ENCODE peak calls at places on chromosome X, in ten cellular contexts. V is brain microvascular endothelial cell, E is bronchial epithelial cell, H is body of pancreas, C is cardiac fibroblast, A is NB4, Q is mucosa of descending colon, O is AG09309, Z is uterus, F is fibroblast of the aortic adventitia. L is an unnamed sample.

GRCh38 chrX:121132675-121133074 is 85.3 kb downstream of the GLUD2 start:
- DNase-seq in V (no peak), E (no peak), H (no peak), C (no peak), A (no peak), Q (no peak), O (no peak), Z (no peak), F (no peak), L (no peak)

GRCh38 chrX:107718156-107718621 is 57.4 kb downstream of the TSC22D3 start:
- DNase-seq in V (peak), E (peak), H (peak), C (peak), A (peak), Q (no peak), O (peak), Z (peak), F (peak), L (peak)

GRCh38 chrX:17692709-17693346 is 44.5 kb upstream of the SCML1 start:
- DNase-seq in V (peak), E (peak), H (no peak), C (peak), A (no peak), Q (no peak), O (no peak), Z (no peak), F (peak), L (peak)

GRCh38 chrX:50780144-50780543 is 33.9 kb downstream of the SHROOM4 start:
- DNase-seq in V (no peak), E (no peak), H (no peak), C (no peak), A (no peak), Q (no peak), O (no peak), Z (no peak), F (no peak), L (no peak)

GRCh38 chrX:46686003-46686645 is 72.8 kb downstream of the SLC9A7 start:
- DNase-seq in V (peak), E (peak), H (peak), C (peak), A (peak), Q (no peak), O (no peak), Z (peak), F (peak), L (peak)

GRCh38 chrX:150119323-150119722 is 181.0 kb upstream of the EOLA2 start:
- DNase-seq in V (no peak), E (no peak), H (no peak), C (no peak), A (no peak), Q (no peak), O (no peak), Z (no peak), F (no peak), L (no peak)

GRCh38 chrX:56026816-56027215 is 205.3 kb upstream of the KLF8 start:
- DNase-seq in V (no peak), E (no peak), H (no peak), C (no peak), A (no peak), Q (no peak), O (no peak), Z (no peak), F (no peak), L (no peak)

GRCh38 chrX:13190051-13190450 is 129.8 kb downstream of the ATXN3L start:
- DNase-seq in V (no peak), E (no peak), H (no peak), C (no peak), A (no peak), Q (no peak), O (no peak), Z (no peak), F (no peak), L (no peak)

GRCh38 chrX:56728752-56729151 is 291 bp upstream of the NBDY start:
- DNase-seq in V (peak), E (no peak), H (peak), C (peak), A (peak), Q (no peak), O (no peak), Z (peak), F (peak), L (no peak)

GRCh38 chrX:106286053-106286650 is 118.0 kb downstream of the PWWP3B start:
- DNase-seq in V (peak), E (peak), H (no peak), C (peak), A (no peak), Q (no peak), O (no peak), Z (no peak), F (no peak), L (no peak)

GRCh38 chrX:71103110-71103983 is 3.2 kb downstream of the CXorf65 start:
- DNase-seq in V (no peak), E (no peak), H (no peak), C (no peak), A (peak), Q (peak), O (no peak), Z (no peak), F (no peak), L (no peak)

GRCh38 chrX:10615931-10616780 is 4.2 kb downstream of the MID1 start:
- DNase-seq in V (peak), E (no peak), H (peak), C (peak), A (peak), Q (no peak), O (no peak), Z (peak), F (peak), L (peak)

GRCh38 chrX:47936224-47936939 is 67.4 kb downstream of the ZNF182 start:
- DNase-seq in V (no peak), E (no peak), H (no peak), C (no peak), A (no peak), Q (no peak), O (no peak), Z (no peak), F (no peak), L (no peak)

GRCh38 chrX:66677430-66677829 is 38.6 kb upstream of the EDA2R start:
- DNase-seq in V (peak), E (peak), H (no peak), C (peak), A (no peak), Q (no peak), O (no peak), Z (no peak), F (peak), L (no peak)

DNA sequence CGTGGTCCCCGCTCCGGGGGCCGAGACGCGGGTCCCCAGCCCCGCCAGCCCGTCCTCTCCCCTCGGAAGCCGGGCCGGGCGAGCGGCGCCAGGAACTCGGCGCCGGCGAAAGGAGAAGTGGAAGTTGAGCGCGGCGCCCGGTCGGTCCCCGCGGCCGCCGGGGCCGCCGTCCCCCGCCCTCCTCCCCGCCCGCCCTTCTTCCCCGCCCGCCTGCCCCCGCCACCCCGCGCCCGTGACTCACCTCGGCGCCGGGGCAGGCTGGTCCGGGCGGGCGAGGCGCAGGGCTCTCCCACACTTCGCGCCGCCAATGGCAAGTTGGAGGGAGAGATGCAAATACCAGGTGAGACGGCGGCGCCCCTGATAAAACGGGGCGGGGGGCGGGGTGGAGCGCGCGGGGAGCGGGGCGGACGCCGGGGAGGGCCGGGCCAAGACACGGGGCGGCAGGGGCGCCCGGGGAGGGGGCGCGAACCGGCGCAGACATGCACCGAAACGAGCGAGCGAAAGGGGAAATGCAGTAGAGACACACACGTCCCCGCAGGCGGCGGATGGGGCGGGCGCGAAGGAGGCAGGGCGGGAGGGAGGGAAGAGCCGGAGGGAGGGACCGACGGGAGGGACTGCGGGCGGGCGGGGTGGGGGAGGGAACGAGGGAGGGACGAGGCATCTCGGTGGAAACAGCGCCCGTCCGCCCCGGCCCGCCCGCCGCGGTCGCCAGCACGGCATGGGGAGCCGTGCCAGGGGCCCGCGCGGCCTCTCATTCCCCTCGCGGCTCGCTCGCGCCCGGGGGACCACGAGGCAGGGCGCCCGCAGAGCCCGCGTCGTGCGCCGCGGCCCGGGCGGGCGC is at the start of gene ELF4:
- DNase-seq in V (no peak), E (no peak), H (peak), C (peak), A (peak), Q (peak), O (no peak), Z (peak), F (peak), L (no peak)
- TF ChIP-seq CTCF in V (no peak), E (no peak), H (no peak), C (no peak), A (no peak), Q (no peak), O (no peak), Z (no peak), F (no peak), L (no peak)

GRCh38 chrX:154032653-154033052 is 13.0 kb upstream of the IRAK1 start:
- DNase-seq in V (no peak), E (no peak), H (no peak), C (no peak), A (no peak), Q (no peak), O (no peak), Z (no peak), F (no peak), L (no peak)

GRCh38 chrX:154030266-154030665 is 10.6 kb upstream of the IRAK1 start:
- DNase-seq in V (no peak), E (no peak), H (no peak), C (no peak), A (no peak), Q (no peak), O (no peak), Z (no peak), F (no peak), L (no peak)

GRCh38 chrX:154030715-154031305 is 11.1 kb upstream of the IRAK1 start:
- DNase-seq in V (no peak), E (no peak), H (no peak), C (no peak), A (no peak), Q (no peak), O (no peak), Z (no peak), F (no peak), L (no peak)

GRCh38 chrX:154033848-154034247 is 14.1 kb upstream of the IRAK1 start:
- DNase-seq in V (no peak), E (no peak), H (no peak), C (no peak), A (no peak), Q (no peak), O (no peak), Z (no peak), F (no peak), L (no peak)

GRCh38 chrX:154032156-154032555 is 12.5 kb upstream of the IRAK1 start:
- DNase-seq in V (no peak), E (no peak), H (no peak), C (no peak), A (no peak), Q (no peak), O (no peak), Z (no peak), F (no peak), L (no peak)
- TF ChIP-seq CTCF in V (no peak), E (no peak), H (no peak), C (no peak), A (no peak), Q (no peak), O (no peak), Z (no peak), F (no peak), L (no peak)

GRCh38 chrX:24693453-24694202 is at the start of gene POLA1:
- DNase-seq in V (peak), E (peak), H (peak), C (peak), A (peak), Q (peak), O (peak), Z (peak), F (peak), L (peak)
- TF ChIP-seq CTCF in V (peak), E (peak), H (peak), C (peak), A (no peak), Q (no peak), O (peak), Z (no peak), F (peak), L (peak)

GRCh38 chrX:1935805-1936204 is 320.9 kb downstream of the ASMT start:
- DNase-seq in V (no peak), E (no peak), H (no peak), C (no peak), A (no peak), Q (no peak), O (no peak), Z (no peak), F (no peak), L (no peak)
- TF ChIP-seq CTCF in V (no peak), E (no peak), H (no peak), C (no peak), A (no peak), Q (no peak), O (no peak), Z (no peak), F (no peak), L (no peak)

GRCh38 chrX:119753639-119754257 is 4.6 kb upstream of the SOWAHD start:
- DNase-seq in V (peak), E (peak), H (no peak), C (peak), A (peak), Q (no peak), O (no peak), Z (no peak), F (peak), L (no peak)
- TF ChIP-seq CTCF in V (peak), E (peak), H (peak), C (peak), A (peak), Q (no peak), O (peak), Z (no peak), F (peak), L (peak)

GRCh38 chrX:5648941-5649568 is 579.6 kb downstream of the NLGN4X start:
- DNase-seq in V (no peak), E (no peak), H (no peak), C (no peak), A (no peak), Q (no peak), O (no peak), Z (no peak), F (no peak), L (no peak)

GRCh38 chrX:5656544-5656943 is 572.1 kb downstream of the NLGN4X start:
- DNase-seq in V (no peak), E (no peak), H (no peak), C (no peak), A (no peak), Q (no peak), O (no peak), Z (no peak), F (no peak), L (no peak)

GRCh38 chrX:5646818-5647217 is 581.8 kb downstream of the NLGN4X start:
- DNase-seq in V (no peak), E (no peak), H (no peak), C (no peak), A (no peak), Q (no peak), O (no peak), Z (no peak), F (no peak), L (no peak)

DNA sequence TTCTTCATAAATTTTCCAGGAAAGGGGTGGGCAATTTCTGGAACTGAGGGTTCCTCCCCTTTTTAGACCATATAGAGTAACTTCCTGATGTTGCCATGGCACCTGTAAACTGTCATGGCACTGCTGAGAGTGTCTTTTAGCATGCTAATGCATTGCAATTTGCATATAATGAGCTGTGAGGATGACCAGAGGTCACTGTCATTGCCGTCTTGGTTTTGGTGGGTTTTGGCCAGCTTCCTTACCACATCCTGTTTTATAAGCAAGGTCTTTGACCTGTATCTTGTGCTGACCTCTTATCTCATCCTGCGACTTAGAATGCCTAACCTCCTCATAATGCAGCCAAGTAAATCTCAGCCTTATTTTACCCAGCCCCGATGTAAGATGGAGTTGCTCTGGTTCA is 577.8 kb downstream of the NLGN4X start:
- DNase-seq in V (no peak), E (no peak), H (no peak), C (no peak), A (no peak), Q (no peak), O (no peak), Z (no peak), F (no peak), L (no peak)
- TF ChIP-seq CTCF in V (no peak), E (no peak), H (no peak), C (no peak), A (no peak), Q (no peak), O (no peak), Z (no peak), F (no peak), L (no peak)

DNA sequence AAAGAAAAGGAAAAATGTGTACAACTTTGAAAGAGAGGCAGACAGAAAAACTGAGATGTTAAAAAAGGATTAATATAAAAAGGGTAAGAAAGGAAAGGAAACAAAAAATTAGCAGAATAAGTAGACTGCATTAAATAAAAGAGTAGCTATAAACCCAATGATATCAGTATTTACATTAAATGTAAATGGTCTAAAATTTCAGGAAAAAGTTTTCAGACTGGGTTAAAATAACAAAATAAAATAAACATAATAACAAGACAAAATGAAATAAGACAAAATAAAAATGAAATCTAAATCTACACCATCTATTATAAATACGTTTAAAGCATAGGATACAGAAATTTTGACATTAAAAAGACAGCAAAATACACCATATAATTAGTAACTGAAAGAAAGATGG is 199.0 kb downstream of the HTR2C start:
- DNase-seq in V (no peak), E (no peak), H (no peak), C (no peak), A (no peak), Q (no peak), O (no peak), Z (no peak), F (no peak), L (no peak)
- TF ChIP-seq CTCF in V (no peak), E (no peak), H (no peak), C (no peak), A (no peak), Q (no peak), O (no peak), Z (no peak), F (no peak), L (no peak)

DNA sequence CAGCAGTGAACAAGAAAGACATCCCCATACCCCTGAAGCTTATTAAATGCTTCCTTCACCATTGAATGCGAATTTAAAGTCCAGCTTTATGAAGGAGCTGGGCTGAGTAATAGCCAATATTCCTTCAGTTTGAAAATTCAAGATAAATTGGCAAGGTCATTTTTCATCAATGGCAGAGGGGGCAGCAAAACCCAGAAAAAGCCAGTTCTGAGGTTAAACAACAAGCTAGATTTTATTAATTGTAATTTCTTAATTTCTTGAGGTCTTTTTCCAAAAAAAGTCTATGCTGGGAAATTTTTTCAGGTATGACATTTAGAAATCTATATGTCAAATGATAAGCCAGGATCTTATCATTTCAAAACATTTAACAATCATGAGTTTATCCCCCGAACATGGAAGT is 808.9 kb downstream of the RPA4 start:
- DNase-seq in V (no peak), E (no peak), H (no peak), C (no peak), A (no peak), Q (no peak), O (no peak), Z (no peak), F (no peak), L (no peak)
- TF ChIP-seq CTCF in V (no peak), E (no peak), H (no peak), C (no peak), A (no peak), Q (no peak), O (no peak), Z (no peak), F (no peak), L (no peak)